ENCODE peak calls at places on chromosomes 7 and 10, in four cellular contexts. W, C, N and A are unnamed samples.

GRCh38 chr7:45689797-45690761 is 115.9 kb downstream of the ADCY1 start:
- DNase-seq in W (no peak), C (no peak), N (no peak), A (no peak)

GRCh38 chr10:102642553-102643345 is 1.5 kb upstream of the TRIM8 start:
- DNase-seq in W (no peak), C (peak), N (no peak), A (no peak)

GRCh38 chr7:159083001-159083697 is 61.5 kb downstream of the VIPR2 start:
- DNase-seq in W (no peak), C (no peak), N (no peak), A (no peak)

GRCh38 chr10:97426776-97427570 is 982 bp downstream of the PGAM1 start:
- DNase-seq in W (no peak), C (no peak), N (no peak), A (no peak)

GRCh38 chr10:3873728-3874461 is 88.9 kb upstream of the KLF6 start:
- DNase-seq in W (no peak), C (peak), N (peak), A (no peak)

GRCh38 chr7:1851731-1852531 is 181.9 kb downstream of the ELFN1 start:
- DNase-seq in W (no peak), C (no peak), N (no peak), A (peak)

GRCh38 chr7:142800699-142801260 is 30.0 kb downstream of the PRSS2 start:
- DNase-seq in W (no peak), C (no peak), N (no peak), A (no peak)

GRCh38 chr10:91190388-91190870 is 30.0 kb upstream of the PCGF5 start:
- DNase-seq in W (no peak), C (no peak), N (no peak), A (no peak)

GRCh38 chr10:62373995-62374861 is at the start of gene ZNF365:
- DNase-seq in W (no peak), C (peak), N (no peak), A (peak)

GRCh38 chr7:47401571-47402570 is 180.0 kb downstream of the TNS3 start:
- DNase-seq in W (no peak), C (no peak), N (no peak), A (no peak)

GRCh38 chr10:14325325-14325955 is 5.3 kb downstream of the FRMD4A start:
- DNase-seq in W (peak), C (no peak), N (peak), A (peak)

GRCh38 chr10:62831346-62831745 is 15.2 kb upstream of the EGR2 start:
- DNase-seq in W (no peak), C (no peak), N (no peak), A (no peak)

GRCh38 chr10:34282186-34282585 is 532.9 kb downstream of the PARD3 start:
- DNase-seq in W (no peak), C (no peak), N (no peak), A (no peak)

GRCh38 chr7:13834328-13834761 is 155.1 kb downstream of the ETV1 start:
- DNase-seq in W (no peak), C (peak), N (no peak), A (no peak)

GRCh38 chr10:103666751-103667150 is 173.2 kb downstream of the NEURL1 start:
- DNase-seq in W (no peak), C (no peak), N (no peak), A (no peak)

DNA sequence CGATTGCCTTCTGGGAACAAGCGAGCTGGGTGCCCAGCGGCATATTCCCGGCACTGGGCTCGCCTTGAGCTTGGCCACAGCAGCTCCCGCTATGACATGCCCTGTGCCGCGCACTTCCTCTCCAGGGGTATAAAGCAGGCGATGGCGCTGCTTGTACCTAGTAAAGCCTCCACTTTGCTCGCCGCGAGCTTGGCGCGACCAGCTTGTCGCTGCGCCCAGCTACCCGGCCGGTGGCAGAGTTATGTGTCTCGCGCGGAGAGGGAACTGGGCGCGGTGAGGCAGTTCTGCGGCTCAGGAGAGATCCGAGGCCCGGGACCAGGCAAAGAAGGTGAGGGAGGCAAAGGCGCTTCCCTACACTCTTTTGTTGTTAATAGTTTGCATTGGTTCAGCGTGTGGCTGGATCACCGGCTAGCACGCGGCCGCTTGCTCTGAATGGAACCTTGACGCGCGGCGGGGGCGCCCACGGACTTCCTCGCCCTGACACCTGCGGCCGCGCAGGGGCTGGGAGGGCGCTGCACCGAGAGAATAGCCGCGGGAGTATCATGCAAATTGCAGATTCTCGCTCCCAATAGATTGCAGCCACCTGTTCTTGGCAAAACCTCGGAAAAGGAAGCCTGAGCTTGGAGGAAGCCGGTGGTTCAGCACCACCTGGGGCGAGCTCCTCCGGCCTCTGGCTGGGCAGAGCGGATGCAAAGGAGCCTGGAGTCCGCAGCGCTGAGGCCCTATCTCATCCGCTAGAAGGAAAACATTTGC is 3.0 kb upstream of the BUB3 start:
- DNase-seq in W (no peak), C (peak), N (no peak), A (no peak)
- TF ChIP-seq JUND in W (no peak), C (no peak), N (no peak), A (no peak)

DNA sequence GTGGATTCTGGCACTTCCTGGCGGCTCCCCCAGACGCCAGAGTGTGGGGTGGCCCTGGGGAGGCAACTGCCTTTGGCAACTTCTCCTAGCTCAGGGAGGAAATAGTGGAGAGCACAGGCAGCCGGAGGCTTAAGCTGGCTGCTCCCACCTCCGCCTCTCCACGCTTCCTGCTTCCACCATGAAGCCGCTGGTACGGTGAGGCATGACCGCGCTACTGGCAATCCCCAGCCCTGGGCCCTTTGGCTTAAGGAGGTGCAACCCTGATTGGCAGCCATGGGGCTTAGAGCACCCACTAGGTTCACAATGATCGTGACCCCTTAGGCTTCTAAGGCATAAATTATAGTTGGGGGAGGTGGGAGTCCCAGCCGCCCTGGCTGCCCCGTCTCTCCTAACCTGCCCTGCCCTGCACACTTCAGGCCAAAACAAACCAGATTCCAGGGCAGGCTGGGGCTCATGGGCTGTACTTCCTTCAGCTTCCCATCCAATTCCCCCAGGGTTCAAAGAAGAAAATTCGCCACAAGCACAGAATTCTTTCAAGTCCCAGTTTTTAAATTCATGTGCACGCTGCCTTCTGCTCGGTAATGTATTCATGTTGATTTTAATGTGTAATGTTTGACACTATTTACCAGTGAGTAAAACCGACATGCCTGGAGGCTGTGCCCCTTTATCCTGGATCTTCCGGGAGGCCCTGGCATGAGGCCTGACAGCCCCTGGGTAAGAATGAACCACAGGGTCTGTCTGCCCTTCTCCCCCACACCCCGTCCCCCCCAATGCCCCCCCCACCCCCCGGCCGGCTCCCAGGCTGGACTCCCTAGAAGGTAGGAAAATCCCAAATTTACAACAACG is 90.7 kb upstream of the LRRC4 start:
- DNase-seq in W (no peak), C (no peak), N (no peak), A (peak)
- TF ChIP-seq JUND in W (no peak), C (no peak), N (no peak), A (no peak)

GRCh38 chr10:118980870-118981269 is 48.6 kb upstream of the NANOS1 start:
- DNase-seq in W (no peak), C (no peak), N (no peak), A (no peak)
- TF ChIP-seq JUND in W (no peak), C (no peak), N (no peak), A (no peak)

GRCh38 chr10:115604627-115605026 is 511.5 kb downstream of the ATRNL1 start:
- DNase-seq in W (no peak), C (peak), N (no peak), A (no peak)
- TF ChIP-seq JUND in W (no peak), C (no peak), N (no peak), A (no peak)

GRCh38 chr10:114877301-114877644 is 55.7 kb downstream of the FHIP2A start:
- DNase-seq in W (no peak), C (no peak), N (no peak), A (no peak)

GRCh38 chr10:114881462-114881861 is 56.5 kb upstream of the TRUB1 start:
- DNase-seq in W (no peak), C (no peak), N (no peak), A (no peak)

GRCh38 chr10:114879093-114879492 is 57.5 kb downstream of the FHIP2A start:
- DNase-seq in W (no peak), C (no peak), N (no peak), A (no peak)

GRCh38 chr10:114881916-114882315 is 56.1 kb upstream of the TRUB1 start:
- DNase-seq in W (no peak), C (no peak), N (no peak), A (no peak)

DNA sequence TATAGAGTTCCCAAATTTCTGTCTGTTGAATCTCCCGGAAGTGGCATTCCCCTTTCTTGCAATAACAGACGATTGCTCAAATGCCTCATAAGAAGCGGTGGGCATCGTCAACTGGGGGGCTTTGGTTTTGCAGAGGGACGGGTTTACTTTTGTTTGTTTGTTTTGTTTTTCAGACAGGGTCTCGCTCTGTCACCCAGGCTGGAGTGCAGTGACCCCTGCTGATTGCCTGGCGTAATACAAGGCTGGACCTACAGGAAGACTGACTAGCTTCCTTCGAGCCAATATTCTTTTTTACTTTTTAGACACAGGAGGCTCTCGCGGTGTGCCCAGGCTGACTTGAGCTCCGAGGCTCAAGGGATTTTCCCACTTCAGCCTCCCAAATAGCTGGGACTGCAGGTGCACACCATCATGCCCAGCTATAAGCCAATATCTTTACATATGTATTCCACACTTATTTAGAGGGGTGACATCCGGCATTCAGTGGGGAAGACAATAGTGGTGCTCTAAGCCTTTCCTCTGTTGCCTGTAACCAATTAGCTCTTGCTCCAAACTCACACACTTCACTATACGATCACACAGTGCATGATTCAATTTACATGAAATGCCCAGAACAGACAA is 58.1 kb downstream of the FHIP2A start:
- DNase-seq in W (no peak), C (peak), N (peak), A (no peak)
- TF ChIP-seq JUND in W (no peak), C (no peak), N (no peak), A (no peak)

DNA sequence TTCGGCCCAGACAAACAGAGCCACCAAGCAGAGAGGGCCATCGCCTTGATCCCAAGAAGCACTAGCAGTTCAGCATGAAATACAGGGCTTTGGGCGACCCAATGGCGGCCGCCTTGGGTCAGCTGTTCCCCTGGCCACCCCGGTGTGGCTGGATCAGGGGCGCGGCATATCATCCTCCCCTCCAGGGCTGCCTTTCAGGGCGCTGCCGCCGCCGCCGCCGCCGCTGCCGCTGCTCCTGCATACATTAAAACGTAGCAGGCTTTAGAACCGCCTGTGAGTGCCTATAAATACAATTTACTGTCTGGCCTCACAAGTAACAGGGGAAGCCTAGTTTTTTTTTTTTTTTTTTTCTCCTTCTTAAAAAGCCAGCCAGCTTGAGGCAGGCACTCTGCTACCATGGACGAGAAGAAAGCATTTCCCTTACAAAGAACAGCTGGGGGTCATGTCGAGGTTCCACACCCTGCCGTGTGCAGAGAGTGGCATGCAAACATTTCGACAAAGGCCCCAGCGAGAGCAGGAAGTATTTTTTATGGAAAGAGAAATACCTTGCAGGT is 57.7 kb upstream of the EFCAB10 start:
- DNase-seq in W (peak), C (no peak), N (no peak), A (peak)
- TF ChIP-seq JUND in W (no peak), C (no peak), N (no peak), A (no peak)

GRCh38 chr10:47413531-47414226 is 29.6 kb upstream of the ZNF488 start:
- DNase-seq in W (no peak), C (no peak), N (no peak), A (no peak)
- TF ChIP-seq JUND in W (no peak), C (no peak), N (no peak), A (no peak)

GRCh38 chr7:106057204-106057961 is 54.7 kb downstream of the SYPL1 start:
- DNase-seq in W (no peak), C (no peak), N (no peak), A (no peak)
- TF ChIP-seq JUND in W (no peak), C (no peak), N (no peak), A (no peak)

DNA sequence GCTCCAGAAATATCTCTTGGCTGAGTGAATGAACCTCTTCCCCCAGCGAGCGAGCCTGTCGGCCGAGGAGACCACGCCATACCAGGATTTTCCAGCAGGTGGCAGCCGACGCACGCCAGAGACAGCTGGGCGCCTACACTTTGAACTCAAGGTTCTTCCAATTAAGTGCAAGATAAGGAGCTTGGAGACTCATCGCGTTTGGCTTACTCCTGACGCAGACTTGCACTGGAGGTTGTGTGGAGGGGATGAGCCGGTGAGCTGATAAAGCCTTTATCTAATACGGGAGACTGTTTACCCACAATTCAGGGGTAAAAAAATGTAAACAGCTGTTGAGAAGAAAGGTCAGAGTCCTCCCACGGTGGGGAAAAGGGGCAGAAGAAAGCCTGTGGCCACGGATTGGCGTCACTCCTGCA is 45.9 kb upstream of the EMX2 start:
- DNase-seq in W (peak), C (peak), N (peak), A (peak)
- TF ChIP-seq JUND in W (peak), C (no peak), N (no peak), A (no peak)